ENCODE peak calls at places on chromosomes 5 and 9, in ten cellular contexts. Y, X, R, M, K, O, L, E, S and A are unnamed samples.

GRCh38 chr9:15390200-15390599 is 32.5 kb upstream of the SNAPC3 start:
- DNase-seq in Y (no peak), X (no peak), R (no peak), M (no peak), K (no peak), O (no peak), L (no peak), E (no peak), S (no peak), A (no peak)

GRCh38 chr5:102226321-102226720 is 69.8 kb downstream of the SLCO4C1 start:
- DNase-seq in Y (no peak), X (no peak), R (no peak), M (no peak), K (no peak), O (no peak), L (no peak), E (no peak), S (no peak), A (no peak)

GRCh38 chr5:173557123-173557903 is 59.1 kb downstream of the BOD1 start:
- DNase-seq in Y (no peak), X (no peak), R (no peak), M (no peak), K (no peak), O (no peak), L (peak), E (no peak), S (no peak), A (no peak)

GRCh38 chr5:86332851-86333250 is 284.9 kb upstream of the COX7C start:
- DNase-seq in Y (no peak), X (no peak), R (no peak), M (no peak), K (no peak), O (no peak), L (no peak), E (no peak), S (no peak), A (no peak)

GRCh38 chr5:103441523-103441922 is 121.1 kb downstream of the NUDT12 start:
- DNase-seq in Y (no peak), X (no peak), R (no peak), M (no peak), K (no peak), O (no peak), L (no peak), E (no peak), S (no peak), A (no peak)

GRCh38 chr9:76510041-76510440 is 51.1 kb downstream of the GCNT1 start:
- DNase-seq in Y (no peak), X (no peak), R (peak), M (peak), K (no peak), O (no peak), L (peak), E (peak), S (no peak), A (no peak)

GRCh38 chr5:143843461-143843860 is 31.5 kb downstream of the HMHB1 start:
- DNase-seq in Y (no peak), X (no peak), R (no peak), M (no peak), K (no peak), O (no peak), L (no peak), E (no peak), S (no peak), A (no peak)

GRCh38 chr9:15622596-15622995 is 69.8 kb downstream of the CCDC171 start:
- DNase-seq in Y (no peak), X (no peak), R (peak), M (peak), K (peak), O (peak), L (peak), E (peak), S (no peak), A (peak)

GRCh38 chr5:56951131-56951945 is 585 bp downstream of the MIER3 start:
- DNase-seq in Y (no peak), X (no peak), R (peak), M (no peak), K (no peak), O (peak), L (peak), E (peak), S (peak), A (no peak)

GRCh38 chr5:152711996-152712395 is 306.9 kb upstream of the NMUR2 start:
- DNase-seq in Y (no peak), X (no peak), R (no peak), M (no peak), K (no peak), O (no peak), L (no peak), E (peak), S (no peak), A (no peak)

GRCh38 chr5:129904102-129904666 is at the start of gene CHSY3:
- DNase-seq in Y (peak), X (no peak), R (peak), M (peak), K (peak), O (peak), L (peak), E (peak), S (peak), A (peak)

GRCh38 chr9:97855486-97855875 is 2.5 kb downstream of the FOXE1 start:
- DNase-seq in Y (no peak), X (no peak), R (no peak), M (no peak), K (no peak), O (no peak), L (no peak), E (no peak), S (no peak), A (no peak)

DNA sequence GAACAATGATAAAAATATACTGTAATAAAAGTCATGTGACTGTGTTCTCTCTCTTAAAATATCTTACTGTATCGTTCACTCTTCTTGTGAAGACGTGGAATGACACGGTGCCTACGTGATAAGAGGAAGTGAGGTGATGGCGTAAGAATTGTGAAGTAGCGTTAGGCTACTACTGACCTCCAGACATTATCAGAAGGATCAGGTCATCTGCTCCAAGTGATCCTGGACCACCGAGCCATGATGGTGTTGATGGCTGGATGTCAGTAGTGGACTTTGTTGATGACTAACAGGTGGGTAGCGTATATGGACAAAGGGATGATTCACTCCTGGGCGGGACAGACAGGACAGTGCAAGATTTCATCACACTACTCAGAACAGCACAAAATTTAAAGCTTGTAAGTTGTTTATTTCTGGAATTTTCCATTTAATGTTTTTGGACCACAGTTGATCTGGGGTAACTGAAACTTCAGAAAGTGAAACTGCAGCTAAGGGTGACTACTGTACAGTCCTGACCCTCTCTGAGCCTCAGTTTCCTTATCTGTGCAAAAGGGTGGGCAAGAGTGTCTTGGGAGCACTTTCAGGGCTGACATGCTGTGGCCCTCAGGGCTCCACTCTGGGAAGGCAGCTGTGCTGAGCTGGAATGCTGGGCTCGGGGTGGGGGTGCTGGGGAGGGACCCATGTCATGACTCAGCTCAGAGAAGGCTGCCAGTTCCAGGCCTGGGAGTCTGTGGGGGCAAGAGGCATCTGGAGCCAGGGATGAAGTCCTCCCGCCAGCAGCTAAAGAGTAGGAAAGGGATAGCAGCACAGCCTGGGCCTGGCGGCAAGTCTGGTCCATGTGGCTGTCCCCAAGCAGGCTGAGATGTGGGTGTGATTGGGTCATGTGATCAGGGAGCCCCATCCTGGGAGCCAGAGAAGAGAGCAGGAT is 12.6 kb downstream of the PDGFRB start:
- DNase-seq in Y (peak), X (peak), R (peak), M (peak), K (peak), O (no peak), L (peak), E (peak), S (no peak), A (no peak)
- H3K4me3 ChIP-seq in Y (no peak), X (peak), R (peak), M (peak), K (no peak), O (no peak), L (no peak), E (peak), S (no peak), A (no peak)

DNA sequence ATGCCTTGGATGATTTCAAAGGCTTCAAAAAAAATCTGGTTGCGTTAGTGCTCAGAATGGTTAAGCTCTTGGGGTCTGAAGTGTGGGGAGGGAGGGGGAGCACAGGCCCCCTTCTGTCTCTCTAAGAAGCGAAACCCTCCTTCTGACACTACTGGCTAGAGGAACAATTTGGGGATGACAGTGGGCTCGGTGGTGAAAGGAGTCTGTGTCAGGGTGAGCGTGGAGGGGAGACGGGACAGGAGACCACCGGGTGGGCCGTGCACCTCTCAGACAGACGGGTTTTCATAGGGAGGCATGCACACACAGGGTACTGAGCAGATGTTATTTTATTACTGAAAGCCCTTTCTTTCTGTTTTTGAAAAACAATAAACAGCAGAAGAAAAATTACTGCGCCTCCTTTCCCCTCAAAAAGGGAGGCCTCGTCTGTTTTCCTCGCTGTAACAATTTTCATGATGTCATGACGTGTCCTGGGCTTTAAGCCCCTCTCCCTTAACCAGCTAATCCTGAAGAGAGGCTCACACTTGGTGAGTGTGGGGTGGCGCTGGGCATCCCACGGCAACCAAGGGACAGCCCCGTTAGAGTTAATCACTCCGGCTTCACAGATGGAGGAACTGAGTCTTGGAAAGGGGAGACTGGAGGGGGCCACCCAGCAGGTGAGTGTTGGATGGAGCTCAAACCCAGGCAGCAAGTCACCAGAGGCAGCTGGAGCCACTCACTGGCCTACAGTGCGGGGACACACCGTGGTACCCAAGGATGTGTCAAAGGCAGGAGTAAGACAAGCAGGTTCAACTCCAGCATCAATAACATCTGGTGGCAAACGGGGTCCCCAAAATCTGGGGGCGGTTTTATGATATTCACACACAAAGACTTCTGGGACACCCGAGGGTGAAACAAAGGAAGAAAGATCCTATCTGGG is 53.4 kb downstream of the PTCH1 start:
- DNase-seq in Y (no peak), X (no peak), R (no peak), M (no peak), K (no peak), O (no peak), L (no peak), E (no peak), S (no peak), A (no peak)
- H3K4me3 ChIP-seq in Y (no peak), X (peak), R (peak), M (peak), K (no peak), O (peak), L (peak), E (peak), S (peak), A (peak)

GRCh38 chr9:128920381-128921058 is at the start of gene PHYHD1:
- DNase-seq in Y (peak), X (no peak), R (peak), M (peak), K (no peak), O (no peak), L (peak), E (peak), S (no peak), A (no peak)
- H3K4me3 ChIP-seq in Y (peak), X (no peak), R (no peak), M (peak), K (no peak), O (no peak), L (peak), E (peak), S (no peak), A (no peak)

DNA sequence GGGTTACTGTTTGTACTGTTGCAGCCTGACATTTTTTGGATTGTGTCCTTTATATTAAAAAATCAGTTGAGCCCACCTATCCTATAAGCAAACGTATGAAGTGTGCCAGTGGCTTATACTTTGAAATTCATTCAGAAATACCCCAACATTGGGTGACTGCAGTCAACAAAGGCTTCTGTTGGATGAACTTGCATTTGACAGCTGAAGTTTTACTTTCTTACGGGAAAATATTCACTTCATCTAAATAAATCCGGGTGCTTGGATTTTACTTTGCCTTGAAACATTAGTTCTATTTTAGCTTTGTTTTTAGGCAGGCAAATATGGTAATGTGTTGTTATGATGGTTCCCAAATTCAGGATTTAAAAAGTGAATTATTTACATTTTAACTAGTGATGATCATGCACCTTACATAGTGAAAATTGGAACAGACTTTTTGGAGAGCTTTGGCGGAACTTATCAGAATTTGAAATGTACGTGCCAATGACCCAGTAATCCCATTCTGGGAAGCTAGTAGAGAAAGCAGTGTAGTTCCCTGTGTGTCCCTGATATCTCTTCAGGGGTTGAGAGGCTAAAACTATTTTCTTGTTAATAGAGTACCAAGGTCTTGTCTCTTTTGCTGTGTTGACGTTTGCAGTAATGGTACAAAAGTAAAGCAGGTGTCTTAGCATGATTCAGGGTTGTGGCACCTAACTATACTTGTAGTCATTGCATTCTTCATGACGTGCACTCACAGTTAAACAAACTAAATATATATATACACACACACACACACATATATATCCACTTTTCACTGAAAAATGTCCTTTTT is 21.9 kb downstream of the EXOSC2 start:
- DNase-seq in Y (no peak), X (no peak), R (no peak), M (peak), K (no peak), O (no peak), L (peak), E (peak), S (no peak), A (no peak)
- H3K4me3 ChIP-seq in Y (no peak), X (peak), R (peak), M (peak), K (no peak), O (peak), L (peak), E (peak), S (no peak), A (no peak)

GRCh38 chr9:126464694-126465441 is 138.2 kb downstream of the MVB12B start:
- DNase-seq in Y (no peak), X (no peak), R (no peak), M (no peak), K (no peak), O (no peak), L (no peak), E (no peak), S (no peak), A (no peak)

GRCh38 chr9:126461608-126462007 is 135.0 kb downstream of the MVB12B start:
- DNase-seq in Y (no peak), X (no peak), R (no peak), M (no peak), K (no peak), O (no peak), L (no peak), E (no peak), S (no peak), A (no peak)

GRCh38 chr9:126463426-126463825 is 136.8 kb downstream of the MVB12B start:
- DNase-seq in Y (no peak), X (no peak), R (no peak), M (no peak), K (no peak), O (no peak), L (no peak), E (no peak), S (no peak), A (no peak)

GRCh38 chr9:126461029-126461428 is 134.4 kb downstream of the MVB12B start:
- DNase-seq in Y (no peak), X (no peak), R (no peak), M (no peak), K (no peak), O (no peak), L (no peak), E (no peak), S (no peak), A (no peak)

GRCh38 chr9:126462617-126463016 is 136.0 kb downstream of the MVB12B start:
- DNase-seq in Y (no peak), X (no peak), R (no peak), M (no peak), K (no peak), O (no peak), L (no peak), E (no peak), S (no peak), A (no peak)
- H3K4me3 ChIP-seq in Y (no peak), X (no peak), R (no peak), M (no peak), K (no peak), O (no peak), L (no peak), E (no peak), S (no peak), A (no peak)

DNA sequence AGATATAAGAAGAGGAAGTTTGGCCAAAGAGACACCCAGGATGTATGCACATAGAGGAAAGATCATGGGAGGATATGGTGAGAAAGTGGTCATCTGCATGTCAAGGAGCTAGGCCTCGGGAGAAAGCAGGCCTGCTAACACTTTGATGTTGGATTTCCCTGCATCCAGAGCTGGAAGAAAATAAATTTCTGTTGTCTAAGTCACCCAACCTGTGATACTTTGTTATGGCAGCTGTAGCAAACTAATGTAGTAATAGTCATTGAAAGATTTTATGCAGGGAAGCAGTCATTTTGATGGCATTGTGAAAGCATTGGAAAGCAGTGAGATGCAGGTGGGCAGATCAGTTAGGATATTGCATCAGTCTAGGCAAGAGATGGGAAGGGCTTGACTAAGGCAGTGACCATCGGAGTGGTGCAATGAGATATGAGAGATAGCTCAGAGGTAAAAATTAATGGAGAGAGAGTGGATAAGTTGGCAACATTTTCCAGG is 24.5 kb upstream of the FOCAD start:
- DNase-seq in Y (no peak), X (no peak), R (no peak), M (no peak), K (no peak), O (no peak), L (no peak), E (no peak), S (no peak), A (no peak)
- H3K4me3 ChIP-seq in Y (no peak), X (no peak), R (peak), M (peak), K (peak), O (no peak), L (no peak), E (peak), S (no peak), A (no peak)

GRCh38 chr9:35665471-35665818 is 450 bp upstream of the ARHGEF39 start:
- DNase-seq in Y (no peak), X (no peak), R (no peak), M (no peak), K (no peak), O (no peak), L (no peak), E (no peak), S (no peak), A (no peak)
- H3K4me3 ChIP-seq in Y (peak), X (peak), R (peak), M (peak), K (peak), O (peak), L (peak), E (peak), S (peak), A (peak)